ENCODE peak calls at places on chromosomes 6 and 20, in four cellular contexts. C, U, A and M are unnamed samples.
A peak's percentile ranks its signal among the peaks of the same experiment; 100 is the strongest.

GRCh38 chr6:56794421-56794820 is 151.7 kb upstream of the DST start:
- DNase-seq in A (no peak), C (no peak), U (no peak), M (no peak)

GRCh38 chr20:61517419-61517818 is 265.4 kb downstream of the CDH4 start:
- DNase-seq in C (no peak), A (no peak), U (no peak), M (no peak)

GRCh38 chr6:146341498-146342230 is 202.0 kb upstream of the RAB32 start:
- DNase-seq in U (no peak), A (no peak), C (no peak), M (no peak)

GRCh38 chr20:61692476-61692875 is 373.2 kb downstream of the TAF4 start:
- DNase-seq in U (no peak), A (no peak), C (no peak), M (no peak)

GRCh38 chr6:70530023-70530422 is 36.7 kb upstream of the SDHAF4 start:
- DNase-seq in U (no peak), A (no peak), C (no peak), M (no peak)

GRCh38 chr20:50292324-50293243 is 102.0 kb downstream of the CEBPB start:
- DNase-seq in U (peak; percentile 89), C (peak; percentile 83), A (peak; percentile 88), M (peak; percentile 97)

GRCh38 chr6:112144145-112144926 is 56.9 kb downstream of the FAM229B start:
- DNase-seq in U (no peak), C (no peak), A (no peak), M (no peak)

GRCh38 chr6:167410510-167410909 is 85.6 kb downstream of the TTLL2 start:
- DNase-seq in U (no peak), A (no peak), C (no peak), M (no peak)

GRCh38 chr6:1388927-1389790 is at the start of gene FOXF2:
- DNase-seq in A (no peak), C (no peak), U (no peak), M (no peak)

GRCh38 chr20:41018153-41018552 is 10.5 kb upstream of the TOP1 start:
- DNase-seq in C (no peak), U (no peak), A (no peak), M (no peak)

GRCh38 chr6:125307150-125307838 is 5.5 kb upstream of the HDDC2 start:
- DNase-seq in C (no peak), A (peak; percentile 36), U (no peak), M (peak; percentile 13)